ENCODE peak calls at places on chromosomes 16 and 17, in seven cellular contexts. K is cardiac muscle cell, H is tibial nerve, T is GM12878, X is fibroblast of pulmonary artery, N is PC-3, A is IMR-90. Y is an unnamed sample.

GRCh38 chr16:72901012-72901411 is 146.9 kb downstream of the ZFHX3 start:
- DNase-seq in A (no peak), N (no peak), T (no peak), X (no peak), H (no peak), K (no peak), Y (no peak)

GRCh38 chr17:77503916-77504651 is 363.3 kb downstream of the SEC14L1 start:
- DNase-seq in X (no peak), T (no peak), A (no peak), N (no peak), K (no peak), H (no peak), Y (no peak)

GRCh38 chr16:19907161-19907992 is 22.7 kb upstream of the GPRC5B start:
- DNase-seq in A (peak), K (peak), N (peak), X (peak), T (peak), H (peak), Y (peak)

GRCh38 chr17:36183001-36183810 is 6.8 kb upstream of the TBC1D3B start:
- DNase-seq in X (peak), A (peak), N (peak), T (no peak), K (peak), H (no peak), Y (no peak)

GRCh38 chr17:58630883-58631522 is 60.8 kb downstream of the TEX14 start:
- DNase-seq in X (no peak), T (no peak), H (no peak), K (no peak), A (no peak), N (no peak), Y (no peak)

GRCh38 chr17:79630120-79630519 is 19.3 kb upstream of the RBFOX3 start:
- DNase-seq in T (no peak), H (no peak), X (no peak), N (no peak), K (no peak), A (no peak), Y (no peak)

GRCh38 chr17:46024590-46024989 is 25.5 kb downstream of the STH start:
- DNase-seq in T (no peak), A (no peak), X (no peak), K (no peak), N (no peak), H (no peak), Y (no peak)

GRCh38 chr17:27906623-27907022 is 13.5 kb upstream of the LYRM9 start:
- DNase-seq in K (no peak), X (no peak), H (no peak), N (no peak), T (no peak), A (no peak), Y (no peak)

GRCh38 chr17:74574489-74575142 is 7.3 kb upstream of the CD300H start:
- DNase-seq in N (no peak), A (no peak), K (no peak), X (no peak), H (no peak), T (no peak), Y (no peak)

GRCh38 chr16:12255919-12256665 is 279.6 kb downstream of the SNX29 start:
- DNase-seq in K (no peak), N (no peak), A (no peak), X (no peak), T (no peak), H (no peak), Y (no peak)

GRCh38 chr17:71327376-71328059 is 793.3 kb upstream of the SOX9 start:
- DNase-seq in H (no peak), K (peak), T (no peak), N (peak), X (peak), A (peak), Y (no peak)

GRCh38 chr16:85519540-85520231 is 93.4 kb upstream of the GSE1 start:
- DNase-seq in X (no peak), A (no peak), K (no peak), T (no peak), N (no peak), H (no peak), Y (no peak)

DNA sequence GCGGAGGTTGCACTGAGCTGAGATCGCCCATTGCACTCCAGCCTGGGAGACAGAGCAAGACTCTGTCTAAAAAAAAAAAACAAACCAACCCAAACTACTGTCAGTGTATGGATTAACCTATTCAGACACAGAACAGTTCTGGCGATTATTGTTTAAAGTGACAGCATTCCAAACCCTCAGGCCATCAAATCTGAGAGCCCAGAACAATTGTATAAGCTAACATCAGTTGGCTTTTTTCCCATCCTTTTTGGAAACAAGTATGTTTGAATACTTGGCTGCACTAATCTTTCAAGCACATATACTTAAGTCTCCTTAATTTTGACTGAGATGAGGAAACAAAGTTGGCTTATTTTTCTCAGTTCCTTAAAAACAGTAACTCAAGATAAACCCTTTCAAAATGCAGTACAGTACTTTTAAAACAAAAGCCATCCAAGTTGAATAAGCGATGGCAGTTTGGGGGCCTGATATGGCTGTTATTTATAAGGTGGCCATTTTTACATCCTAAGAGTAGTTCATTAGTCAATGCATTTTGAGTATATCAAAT is 1.4 kb downstream of the ZSWIM7 start:
- DNase-seq in A (no peak), N (peak), K (no peak), T (no peak), X (no peak), H (no peak), Y (no peak)
- H3K4me3 ChIP-seq in A (no peak), N (peak), K (no peak), T (no peak), X (peak), H (no peak), Y (peak)

GRCh38 chr16:17364319-17365210 is 106.2 kb downstream of the XYLT1 start:
- DNase-seq in K (peak), X (peak), T (no peak), A (peak), N (no peak), H (no peak), Y (no peak)
- TF ChIP-seq CTCF in K (no peak), X (no peak), T (no peak), A (no peak), N (no peak), H (no peak), Y (no peak)

DNA sequence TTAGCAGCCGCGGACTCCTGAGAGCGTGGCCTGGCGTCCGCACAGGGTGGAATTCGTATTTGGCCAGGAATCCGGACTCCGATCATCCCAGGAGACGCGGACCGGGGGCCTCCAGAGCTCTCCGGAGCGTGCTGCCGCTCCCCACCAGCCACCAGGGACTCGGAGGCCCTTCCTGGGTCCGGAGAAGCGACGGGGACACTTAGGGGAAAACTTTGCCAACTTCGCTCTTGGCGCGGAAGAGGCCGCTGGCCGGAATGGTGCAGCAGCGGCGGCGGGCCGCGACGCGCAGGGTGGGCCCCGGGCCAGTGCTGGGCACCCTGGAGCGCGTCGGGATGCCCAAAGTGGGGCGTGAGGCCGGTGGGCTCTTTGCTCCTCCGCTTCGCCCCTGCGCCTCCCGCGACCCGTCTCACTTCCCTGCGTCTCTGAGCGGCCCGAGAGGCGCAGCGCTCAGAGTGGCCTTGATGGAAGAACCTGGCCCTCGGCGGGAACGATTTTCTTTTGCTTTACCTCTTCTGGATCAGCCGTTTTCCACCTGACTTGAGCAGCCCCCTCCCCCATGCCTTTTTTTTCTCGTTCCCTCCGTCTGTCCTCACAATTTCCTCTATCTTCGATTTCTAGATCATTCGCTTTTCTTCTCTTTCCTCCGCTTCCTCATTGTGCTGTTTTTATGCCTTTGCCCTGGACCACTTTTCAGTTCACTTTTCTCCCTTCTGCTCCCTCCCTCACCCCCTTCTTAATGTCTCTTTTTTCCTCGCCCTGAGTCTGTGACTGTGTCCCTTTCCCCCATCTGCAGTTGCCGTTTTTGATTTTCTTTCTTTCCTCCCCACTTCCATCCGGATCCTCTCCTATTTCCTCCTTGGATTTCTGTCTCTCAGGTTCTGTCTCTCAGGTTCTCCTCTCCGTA is 3.9 kb upstream of the IRX3 start:
- DNase-seq in T (no peak), X (no peak), H (no peak), N (no peak), A (no peak), K (no peak), Y (no peak)
- H3K4me3 ChIP-seq in T (no peak), X (no peak), H (no peak), N (no peak), A (no peak), K (peak), Y (no peak)

GRCh38 chr17:39069114-39069756 is 82.2 kb downstream of the PLXDC1 start:
- DNase-seq in K (peak), N (peak), X (peak), T (no peak), H (no peak), A (peak), Y (no peak)
- TF ChIP-seq CTCF in K (peak), N (peak), X (peak), T (peak), H (peak), A (peak), Y (peak)